ENCODE peak calls at places on chromosome 6, in eight cellular contexts. U, O, M, P, G, W, X and V are unnamed samples.

GRCh38 chr6:81938014-81938761 is 185.7 kb upstream of the TENT5A start:
- DNase-seq in U (peak; percentile 86), O (no peak), M (no peak), P (no peak), G (peak; percentile 82), W (no peak), X (no peak), V (peak; percentile 76)

GRCh38 chr6:112571486-112571885 is 224.4 kb downstream of the RFPL4B start:
- DNase-seq in U (no peak), O (no peak), M (peak; percentile 3), P (no peak), G (no peak), W (no peak), X (peak; percentile 4), V (no peak)

GRCh38 chr6:2086328-2087008 is 158.9 kb downstream of the GMDS start:
- DNase-seq in U (no peak), O (no peak), M (no peak), P (no peak), G (peak; percentile 46), W (no peak), X (no peak), V (no peak)

GRCh38 chr6:3561745-3562144 is 104.9 kb upstream of the SLC22A23 start:
- DNase-seq in U (no peak), O (no peak), M (no peak), P (no peak), G (no peak), W (no peak), X (peak; percentile 33), V (peak; percentile 98)

GRCh38 chr6:46042355-46042999 is 26.8 kb upstream of the CLIC5 start:
- DNase-seq in U (peak; percentile 61), O (no peak), M (no peak), P (no peak), G (no peak), W (no peak), X (peak; percentile 32), V (peak; percentile 73)

GRCh38 chr6:10540073-10540746 is 19.1 kb downstream of the GCNT2 start:
- DNase-seq in U (no peak), O (no peak), M (no peak), P (no peak), G (no peak), W (no peak), X (no peak), V (no peak)

GRCh38 chr6:142474446-142475289 is 172.9 kb downstream of the ADGRG6 start:
- DNase-seq in U (peak; percentile 82), O (peak; percentile 46), M (no peak), P (no peak), G (peak; percentile 23), W (no peak), X (peak; percentile 57), V (peak; percentile 71)

GRCh38 chr6:168370310-168370991 is 50.9 kb upstream of the DACT2 start:
- DNase-seq in U (peak; percentile 68), O (peak; percentile 69), M (peak; percentile 6), P (peak; percentile 50), G (no peak), W (peak; percentile 21), X (peak; percentile 64), V (no peak)

GRCh38 chr6:168291450-168291849 is 28.1 kb downstream of the DACT2 start:
- DNase-seq in U (no peak), O (no peak), M (no peak), P (no peak), G (no peak), W (no peak), X (no peak), V (no peak)

GRCh38 chr6:26607434-26608230 is 10.9 kb downstream of the ABT1 start:
- DNase-seq in U (peak; percentile 72), O (peak; percentile 20), M (no peak), P (no peak), G (peak; percentile 25), W (peak; percentile 57), X (peak; percentile 74), V (peak; percentile 61)

GRCh38 chr6:169528755-169529154 is 173.1 kb downstream of the WDR27 start:
- DNase-seq in U (no peak), O (no peak), M (no peak), P (no peak), G (no peak), W (no peak), X (no peak), V (no peak)

GRCh38 chr6:72132425-72132824 is 246.1 kb downstream of the RIMS1 start:
- DNase-seq in U (no peak), O (no peak), M (no peak), P (no peak), G (no peak), W (no peak), X (no peak), V (no peak)

GRCh38 chr6:129678463-129678862 is 31.5 kb downstream of the ARHGAP18 start:
- DNase-seq in U (no peak), O (no peak), M (no peak), P (no peak), G (no peak), W (no peak), X (no peak), V (peak; percentile 30)

GRCh38 chr6:166679566-166679965 is 52.5 kb upstream of the RPS6KA2 start:
- DNase-seq in U (no peak), O (no peak), M (no peak), P (no peak), G (no peak), W (no peak), X (no peak), V (no peak)

GRCh38 chr6:38498085-38498484 is 141.6 kb downstream of the BTBD9 start:
- DNase-seq in U (no peak), O (no peak), M (no peak), P (no peak), G (no peak), W (no peak), X (no peak), V (no peak)

GRCh38 chr6:2866183-2866846 is 24.7 kb upstream of the SERPINB1 start:
- DNase-seq in U (peak; percentile 36), O (no peak), M (no peak), P (no peak), G (no peak), W (no peak), X (no peak), V (peak; percentile 36)

GRCh38 chr6:166419268-166419667 is 36.5 kb upstream of the MPC1 start:
- DNase-seq in U (no peak), O (no peak), M (no peak), P (no peak), G (no peak), W (peak; percentile 14), X (no peak), V (no peak)

GRCh38 chr6:170094686-170095272 is 196.1 kb downstream of the DLL1 start:
- DNase-seq in U (no peak), O (no peak), M (no peak), P (no peak), G (no peak), W (no peak), X (no peak), V (no peak)

GRCh38 chr6:45441811-45442453 is 64.2 kb upstream of the SUPT3H start:
- DNase-seq in U (no peak), O (no peak), M (no peak), P (no peak), G (no peak), W (no peak), X (no peak), V (no peak)

GRCh38 chr6:157682856-157683481 is 140.1 kb upstream of the SNX9 start:
- DNase-seq in U (no peak), O (no peak), M (no peak), P (no peak), G (no peak), W (no peak), X (no peak), V (peak; percentile 40)

GRCh38 chr6:4994741-4995140 is 9.1 kb downstream of the RPP40 start:
- DNase-seq in U (no peak), O (no peak), M (no peak), P (no peak), G (no peak), W (no peak), X (no peak), V (no peak)